ENCODE peak calls at places on chromosomes 6 and 20, in eight cellular contexts. One of them, this sample, is unnamed.

GRCh38 chr20:49717693-49718092 is 4.0 kb upstream of the B4GALT5 start:
- DNase-seq in heart right ventricle: no peak
- DNase-seq in AG04449: no peak
- DNase-seq in body of pancreas: no peak
- DNase-seq in MM.1S: peak; percentile 21
- DNase-seq in AG09319: no peak
- DNase-seq in transverse colon: no peak
- DNase-seq in AG10803: no peak
- DNase-seq in this sample: no peak

GRCh38 chr6:170140129-170140528 is 150.7 kb downstream of the DLL1 start:
- DNase-seq in AG09319: no peak
- DNase-seq in heart right ventricle: no peak
- DNase-seq in AG10803: no peak
- DNase-seq in transverse colon: no peak
- DNase-seq in AG04449: no peak
- DNase-seq in body of pancreas: no peak
- DNase-seq in MM.1S: no peak
- DNase-seq in this sample: no peak

GRCh38 chr6:43949451-43950110 is 177.7 kb downstream of the MRPL14 start:
- DNase-seq in body of pancreas: no peak
- DNase-seq in AG09319: no peak
- DNase-seq in MM.1S: no peak
- DNase-seq in AG04449: no peak
- DNase-seq in AG10803: peak; percentile 65
- DNase-seq in heart right ventricle: no peak
- DNase-seq in transverse colon: no peak
- DNase-seq in this sample: no peak

GRCh38 chr20:40771848-40772247 is 82.8 kb upstream of the MAFB start:
- DNase-seq in AG04449: no peak
- DNase-seq in body of pancreas: no peak
- DNase-seq in MM.1S: no peak
- DNase-seq in AG09319: no peak
- DNase-seq in transverse colon: no peak
- DNase-seq in AG10803: no peak
- DNase-seq in heart right ventricle: no peak
- DNase-seq in this sample: no peak

GRCh38 chr6:96795481-96795880 is 41.8 kb downstream of the GPR63 start:
- DNase-seq in AG09319: no peak
- DNase-seq in body of pancreas: no peak
- DNase-seq in heart right ventricle: no peak
- DNase-seq in MM.1S: peak; percentile 61
- DNase-seq in transverse colon: no peak
- DNase-seq in AG10803: no peak
- DNase-seq in AG04449: no peak
- DNase-seq in this sample: peak; percentile 11

GRCh38 chr6:1893470-1894130 is 283.9 kb downstream of the FOXC1 start:
- DNase-seq in AG09319: no peak
- DNase-seq in body of pancreas: no peak
- DNase-seq in transverse colon: no peak
- DNase-seq in AG10803: no peak
- DNase-seq in MM.1S: no peak
- DNase-seq in AG04449: no peak
- DNase-seq in heart right ventricle: no peak
- DNase-seq in this sample: no peak

GRCh38 chr20:58927490-58928061 is 53.5 kb upstream of the NELFCD start:
- DNase-seq in transverse colon: no peak
- DNase-seq in AG10803: no peak
- DNase-seq in heart right ventricle: no peak
- DNase-seq in AG09319: no peak
- DNase-seq in body of pancreas: no peak
- DNase-seq in MM.1S: no peak
- DNase-seq in AG04449: no peak
- DNase-seq in this sample: no peak

GRCh38 chr6:96794980-96795379 is 42.3 kb downstream of the GPR63 start:
- DNase-seq in heart right ventricle: no peak
- DNase-seq in AG10803: peak; percentile 10
- DNase-seq in MM.1S: no peak
- DNase-seq in AG09319: no peak
- DNase-seq in AG04449: no peak
- DNase-seq in body of pancreas: no peak
- DNase-seq in transverse colon: no peak
- DNase-seq in this sample: no peak

GRCh38 chr6:42025066-42025789 is 25.1 kb upstream of the TAF8 start:
- DNase-seq in body of pancreas: no peak
- DNase-seq in AG10803: no peak
- DNase-seq in heart right ventricle: no peak
- DNase-seq in AG09319: no peak
- DNase-seq in MM.1S: no peak
- DNase-seq in AG04449: no peak
- DNase-seq in transverse colon: no peak
- DNase-seq in this sample: peak; percentile 69

GRCh38 chr6:101195581-101195980 is 197.9 kb upstream of the GRIK2 start:
- DNase-seq in AG10803: peak; percentile 42
- DNase-seq in MM.1S: no peak
- DNase-seq in AG04449: peak; percentile 37
- DNase-seq in body of pancreas: no peak
- DNase-seq in AG09319: no peak
- DNase-seq in heart right ventricle: no peak
- DNase-seq in transverse colon: no peak
- DNase-seq in this sample: no peak

GRCh38 chr6:152462716-152463115 is 174.4 kb downstream of the SYNE1 start:
- DNase-seq in MM.1S: no peak
- DNase-seq in body of pancreas: no peak
- DNase-seq in heart right ventricle: no peak
- DNase-seq in AG04449: no peak
- DNase-seq in transverse colon: no peak
- DNase-seq in AG10803: no peak
- DNase-seq in AG09319: no peak
- DNase-seq in this sample: no peak

GRCh38 chr6:166424431-166424830 is 41.7 kb upstream of the MPC1 start:
- DNase-seq in AG09319: no peak
- DNase-seq in body of pancreas: no peak
- DNase-seq in AG10803: no peak
- DNase-seq in MM.1S: no peak
- DNase-seq in heart right ventricle: no peak
- DNase-seq in AG04449: no peak
- DNase-seq in transverse colon: no peak
- DNase-seq in this sample: no peak

DNA sequence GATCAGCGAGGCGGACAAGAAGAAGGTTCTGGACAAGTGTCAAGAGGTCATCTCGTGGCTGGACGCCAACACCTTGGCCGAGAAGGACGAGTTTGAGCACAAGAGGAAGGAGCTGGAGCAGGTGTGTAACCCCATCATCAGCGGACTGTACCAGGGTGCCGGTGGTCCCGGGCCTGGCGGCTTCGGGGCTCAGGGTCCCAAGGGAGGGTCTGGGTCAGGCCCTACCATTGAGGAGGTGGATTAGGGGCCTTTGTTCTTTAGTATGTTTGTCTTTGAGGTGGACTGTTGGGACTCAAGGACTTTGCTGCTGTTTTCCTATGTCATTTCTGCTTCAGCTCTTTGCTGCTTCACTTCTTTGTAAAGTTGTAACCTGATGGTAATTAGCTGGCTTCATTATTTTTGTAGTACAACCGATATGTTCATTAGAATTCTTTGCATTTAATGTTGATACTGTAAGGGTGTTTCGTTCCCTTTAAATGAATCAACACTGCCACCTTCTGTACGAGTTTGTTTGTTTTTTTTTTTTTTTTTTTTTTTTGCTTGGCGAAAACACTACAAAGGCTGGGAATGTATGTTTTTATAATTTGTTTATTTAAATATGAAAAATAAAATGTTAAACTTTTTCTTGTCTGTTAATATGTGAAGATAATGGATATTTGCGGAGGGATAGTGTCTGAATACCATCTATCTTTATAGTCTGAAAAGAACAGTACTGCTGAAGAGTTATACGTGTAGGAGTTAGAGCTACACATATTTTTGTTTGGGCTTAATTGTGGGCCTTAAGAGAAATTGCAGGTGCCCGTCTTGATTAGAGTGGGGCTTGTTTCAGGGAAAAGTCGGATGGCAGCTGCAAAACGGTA is 2.3 kb downstream of the HSPA1B start:
- DNase-seq in AG04449: no peak
- DNase-seq in AG10803: peak; percentile 51
- DNase-seq in AG09319: no peak
- DNase-seq in transverse colon: no peak
- DNase-seq in heart right ventricle: no peak
- DNase-seq in MM.1S: peak; percentile 63
- DNase-seq in body of pancreas: peak; percentile 19
- DNase-seq in this sample: no peak
- TF ChIP-seq CTCF in AG04449: no peak
- TF ChIP-seq CTCF in AG10803: peak; percentile 60
- TF ChIP-seq CTCF in AG09319: peak; percentile 29
- TF ChIP-seq CTCF in transverse colon: peak; percentile 32
- TF ChIP-seq CTCF in heart right ventricle: peak; percentile 57
- TF ChIP-seq CTCF in MM.1S: peak; percentile 27
- TF ChIP-seq CTCF in body of pancreas: peak; percentile 53
- TF ChIP-seq CTCF in this sample: no peak

GRCh38 chr20:43467589-43467988 is 9.9 kb downstream of the SRSF6 start:
- DNase-seq in AG10803: no peak
- DNase-seq in MM.1S: no peak
- DNase-seq in AG09319: no peak
- DNase-seq in body of pancreas: no peak
- DNase-seq in transverse colon: no peak
- DNase-seq in AG04449: no peak
- DNase-seq in heart right ventricle: no peak
- DNase-seq in this sample: no peak

GRCh38 chr20:43477193-43477592 is 19.5 kb downstream of the SRSF6 start:
- DNase-seq in transverse colon: no peak
- DNase-seq in AG10803: no peak
- DNase-seq in MM.1S: no peak
- DNase-seq in heart right ventricle: no peak
- DNase-seq in body of pancreas: no peak
- DNase-seq in AG09319: no peak
- DNase-seq in AG04449: no peak
- DNase-seq in this sample: no peak

GRCh38 chr20:43477634-43478033 is 19.9 kb downstream of the SRSF6 start:
- DNase-seq in transverse colon: no peak
- DNase-seq in AG04449: no peak
- DNase-seq in body of pancreas: no peak
- DNase-seq in AG09319: no peak
- DNase-seq in heart right ventricle: no peak
- DNase-seq in MM.1S: no peak
- DNase-seq in AG10803: no peak
- DNase-seq in this sample: no peak

GRCh38 chr20:43473058-43473704 is 15.5 kb downstream of the SRSF6 start:
- DNase-seq in heart right ventricle: no peak
- DNase-seq in AG09319: no peak
- DNase-seq in MM.1S: no peak
- DNase-seq in body of pancreas: no peak
- DNase-seq in AG10803: no peak
- DNase-seq in AG04449: no peak
- DNase-seq in transverse colon: no peak
- DNase-seq in this sample: no peak
- TF ChIP-seq CTCF in heart right ventricle: no peak
- TF ChIP-seq CTCF in AG09319: no peak
- TF ChIP-seq CTCF in MM.1S: no peak
- TF ChIP-seq CTCF in body of pancreas: no peak
- TF ChIP-seq CTCF in AG10803: no peak
- TF ChIP-seq CTCF in AG04449: no peak
- TF ChIP-seq CTCF in transverse colon: no peak
- TF ChIP-seq CTCF in this sample: no peak

GRCh38 chr20:43750774-43751166 is 24.0 kb upstream of the GTSF1L start:
- DNase-seq in MM.1S: no peak
- DNase-seq in AG04449: no peak
- DNase-seq in AG10803: no peak
- DNase-seq in transverse colon: no peak
- DNase-seq in heart right ventricle: no peak
- DNase-seq in body of pancreas: no peak
- DNase-seq in AG09319: no peak
- DNase-seq in this sample: no peak

GRCh38 chr20:43752051-43752360 is 25.2 kb upstream of the GTSF1L start:
- DNase-seq in heart right ventricle: no peak
- DNase-seq in transverse colon: no peak
- DNase-seq in body of pancreas: no peak
- DNase-seq in AG04449: no peak
- DNase-seq in AG10803: no peak
- DNase-seq in MM.1S: no peak
- DNase-seq in AG09319: no peak
- DNase-seq in this sample: peak; percentile 22

GRCh38 chr20:43752561-43753301 is 25.9 kb upstream of the GTSF1L start:
- DNase-seq in AG10803: peak; percentile 94
- DNase-seq in AG09319: peak; percentile 69
- DNase-seq in AG04449: peak; percentile 71
- DNase-seq in transverse colon: peak; percentile 62
- DNase-seq in MM.1S: peak; percentile 90
- DNase-seq in body of pancreas: no peak
- DNase-seq in heart right ventricle: no peak
- DNase-seq in this sample: peak; percentile 70

GRCh38 chr20:43749734-43750294 is 23.0 kb upstream of the GTSF1L start:
- DNase-seq in body of pancreas: peak; percentile 73
- DNase-seq in AG10803: peak; percentile 42
- DNase-seq in transverse colon: peak; percentile 85
- DNase-seq in AG04449: no peak
- DNase-seq in MM.1S: peak; percentile 73
- DNase-seq in heart right ventricle: peak; percentile 65
- DNase-seq in AG09319: no peak
- DNase-seq in this sample: peak; percentile 77

GRCh38 chr20:43751167-43752050 is 24.6 kb upstream of the GTSF1L start:
- DNase-seq in AG09319: peak; percentile 66
- DNase-seq in AG10803: peak; percentile 67
- DNase-seq in MM.1S: peak; percentile 97
- DNase-seq in transverse colon: peak; percentile 50
- DNase-seq in heart right ventricle: no peak
- DNase-seq in body of pancreas: no peak
- DNase-seq in AG04449: no peak
- DNase-seq in this sample: peak; percentile 89
- TF ChIP-seq CTCF in AG09319: peak; percentile 6
- TF ChIP-seq CTCF in AG10803: peak; percentile 4
- TF ChIP-seq CTCF in MM.1S: peak; percentile 33
- TF ChIP-seq CTCF in transverse colon: no peak
- TF ChIP-seq CTCF in heart right ventricle: no peak
- TF ChIP-seq CTCF in body of pancreas: no peak
- TF ChIP-seq CTCF in AG04449: no peak
- TF ChIP-seq CTCF in this sample: no peak

GRCh38 chr20:21509597-21510331 is 4.1 kb downstream of the NKX2-2 start:
- DNase-seq in AG10803: peak; percentile 73
- DNase-seq in heart right ventricle: no peak
- DNase-seq in AG04449: no peak
- DNase-seq in AG09319: no peak
- DNase-seq in MM.1S: no peak
- DNase-seq in body of pancreas: no peak
- DNase-seq in transverse colon: no peak
- DNase-seq in this sample: peak; percentile 36
- TF ChIP-seq CTCF in AG10803: peak; percentile 45
- TF ChIP-seq CTCF in heart right ventricle: no peak
- TF ChIP-seq CTCF in AG04449: no peak
- TF ChIP-seq CTCF in AG09319: peak; percentile 22
- TF ChIP-seq CTCF in MM.1S: no peak
- TF ChIP-seq CTCF in body of pancreas: no peak
- TF ChIP-seq CTCF in transverse colon: no peak
- TF ChIP-seq CTCF in this sample: no peak

GRCh38 chr20:12358006-12358654 is 440.4 kb downstream of the BTBD3 start:
- DNase-seq in AG10803: no peak
- DNase-seq in body of pancreas: no peak
- DNase-seq in AG04449: no peak
- DNase-seq in AG09319: no peak
- DNase-seq in transverse colon: no peak
- DNase-seq in MM.1S: peak; percentile 7
- DNase-seq in heart right ventricle: no peak
- DNase-seq in this sample: no peak
- TF ChIP-seq CTCF in AG10803: peak; percentile 18
- TF ChIP-seq CTCF in body of pancreas: peak; percentile 4
- TF ChIP-seq CTCF in AG04449: no peak
- TF ChIP-seq CTCF in AG09319: no peak
- TF ChIP-seq CTCF in transverse colon: no peak
- TF ChIP-seq CTCF in MM.1S: peak; percentile 40
- TF ChIP-seq CTCF in heart right ventricle: peak; percentile 16
- TF ChIP-seq CTCF in this sample: no peak

This sample was measured in GM20000.